ENCODE peak calls at places on chromosomes 3 and 15, in five cellular contexts. N is NCI-H2081 treated with DMSO at 0.1 percent for 48 hours, H is ACHN, S is NCI-H1092 treated with DMSO at 0.1 percent for 48 hours, F is GM23248. C is an unnamed sample.

GRCh38 chr3:182567666-182568065 is 225.6 kb upstream of the ATP11B start:
- DNase-seq in N (no peak), H (peak), S (no peak), F (no peak), C (no peak)

GRCh38 chr15:52124270-52124878 is 11.8 kb upstream of the BCL2L10 start:
- DNase-seq in N (no peak), H (peak), S (no peak), F (peak), C (no peak)

GRCh38 chr3:25836579-25836978 is 46.7 kb downstream of the OXSM start:
- DNase-seq in N (no peak), H (no peak), S (no peak), F (no peak), C (no peak)

GRCh38 chr3:76438971-76439370 is 600.9 kb upstream of the ROBO2 start:
- DNase-seq in N (no peak), H (peak), S (no peak), F (peak), C (no peak)

GRCh38 chr3:156761713-156762575 is 64.2 kb upstream of the LEKR1 start:
- DNase-seq in N (no peak), H (no peak), S (no peak), F (peak), C (no peak)

GRCh38 chr15:44101944-44102343 is 93.1 kb downstream of the FRMD5 start:
- DNase-seq in N (no peak), H (peak), S (no peak), F (peak), C (no peak)

GRCh38 chr3:172082269-172082668 is 42.9 kb downstream of the FNDC3B start:
- DNase-seq in N (no peak), H (no peak), S (no peak), F (peak), C (no peak)

GRCh38 chr15:101276501-101277037 is 716 bp downstream of the SELENOS start:
- DNase-seq in N (no peak), H (peak), S (no peak), F (peak), C (no peak)

GRCh38 chr15:100005013-100005412 is 271.8 kb upstream of the LYSMD4 start:
- DNase-seq in N (no peak), H (no peak), S (no peak), F (no peak), C (no peak)

GRCh38 chr3:134601539-134602439 is 49.0 kb downstream of the KY start:
- DNase-seq in N (no peak), H (no peak), S (peak), F (peak), C (no peak)

GRCh38 chr3:4395448-4395847 is 71.6 kb downstream of the SUMF1 start:
- DNase-seq in N (no peak), H (no peak), S (no peak), F (peak), C (no peak)

GRCh38 chr3:10334461-10334860 is 13.5 kb upstream of the SEC13 start:
- DNase-seq in N (no peak), H (no peak), S (no peak), F (peak), C (no peak)

GRCh38 chr3:86950717-86951116 is 40.2 kb downstream of the VGLL3 start:
- DNase-seq in N (no peak), H (no peak), S (no peak), F (no peak), C (no peak)

GRCh38 chr3:47799733-47800132 is 3.2 kb upstream of the DHX30 start:
- DNase-seq in N (no peak), H (peak), S (no peak), F (peak), C (no peak)

GRCh38 chr15:44468713-44469385 is 41.4 kb downstream of the CTDSPL2 start:
- DNase-seq in N (no peak), H (peak), S (no peak), F (peak), C (no peak)

GRCh38 chr3:31615071-31615875 is 82.5 kb downstream of the STT3B start:
- DNase-seq in N (no peak), H (no peak), S (no peak), F (no peak), C (no peak)

GRCh38 chr3:2771193-2771592 is 339.0 kb downstream of the IL5RA start:
- DNase-seq in N (no peak), H (no peak), S (no peak), F (no peak), C (no peak)

GRCh38 chr15:99249270-99249817 is at the start of gene TTC23:
- DNase-seq in N (no peak), H (peak), S (no peak), F (peak), C (no peak)

GRCh38 chr3:129112308-129113052 is 9.1 kb downstream of the RAB43 start:
- DNase-seq in N (no peak), H (peak), S (no peak), F (peak), C (no peak)

GRCh38 chr3:127544151-127544805 is 46.3 kb downstream of the TPRA1 start:
- DNase-seq in N (peak), H (peak), S (peak), F (peak), C (peak)

GRCh38 chr3:136929984-136930671 is 27.7 kb upstream of the IL20RB start:
- DNase-seq in N (no peak), H (no peak), S (no peak), F (peak), C (no peak)

GRCh38 chr3:189289251-189289650 is 117.5 kb downstream of the TPRG1 start:
- DNase-seq in N (no peak), H (no peak), S (no peak), F (no peak), C (no peak)

GRCh38 chr3:42507252-42507651 is 4.8 kb downstream of the VIPR1 start:
- DNase-seq in N (no peak), H (no peak), S (no peak), F (no peak), C (no peak)

GRCh38 chr3:148882288-148882687 is 17.2 kb downstream of the CPA3 start:
- DNase-seq in N (no peak), H (no peak), S (peak), F (peak), C (peak)

GRCh38 chr3:149271669-149272068 is 50.0 kb upstream of the CP start:
- DNase-seq in N (no peak), H (no peak), S (no peak), F (no peak), C (no peak)

GRCh38 chr3:164458986-164459385 is 619.3 kb downstream of the SI start:
- DNase-seq in N (no peak), H (peak), S (no peak), F (peak), C (no peak)

GRCh38 chr3:185932213-185932612 is 5.6 kb downstream of the TRA2B start:
- DNase-seq in N (no peak), H (no peak), S (no peak), F (peak), C (no peak)